ENCODE peak calls at places on chromosomes 5 and 9, in eight cellular contexts. P, F, V, K, E, Z, B and Q are unnamed samples. For H3K9me3 and H3K4me1, the result is how much of the 10 kb centered on the place peaks cover.

GRCh38 chr5:96315431-96315830 is 117.6 kb downstream of the PCSK1 start:
- DNase-seq in F (no peak), K (no peak), V (no peak), Z (no peak), B (no peak), E (no peak), P (no peak), Q (no peak)

GRCh38 chr5:55234171-55234700 is 828 bp upstream of the CCNO start:
- DNase-seq in P (peak), Z (no peak), E (no peak), B (no peak), F (peak), V (peak), K (peak), Q (peak)

GRCh38 chr5:34820593-34820992 is 18.4 kb upstream of the TTC23L start:
- DNase-seq in V (no peak), P (no peak), Z (no peak), E (no peak), F (no peak), K (no peak), B (no peak), Q (no peak)

GRCh38 chr9:105832311-105832710 is 138.0 kb downstream of the TMEM38B start:
- DNase-seq in E (no peak), B (no peak), V (no peak), P (no peak), K (no peak), F (peak), Z (no peak), Q (no peak)

GRCh38 chr5:180130291-180130869 is 58.8 kb upstream of the RNF130 start:
- DNase-seq in P (no peak), K (no peak), Z (no peak), V (peak), F (no peak), E (no peak), B (peak), Q (no peak)

GRCh38 chr5:169020102-169020501 is 280.8 kb downstream of the SLIT3 start:
- DNase-seq in K (no peak), E (no peak), V (peak), F (no peak), B (no peak), Z (no peak), P (no peak), Q (no peak)

GRCh38 chr9:16105576-16105975 is 552.7 kb downstream of the CCDC171 start:
- DNase-seq in V (no peak), Z (no peak), E (no peak), B (no peak), K (no peak), F (peak), P (no peak), Q (no peak)

GRCh38 chr9:134626576-134627416 is 14.8 kb upstream of the COL5A1 start:
- DNase-seq in Z (no peak), V (no peak), P (no peak), E (no peak), B (peak), K (no peak), F (peak), Q (peak)

GRCh38 chr5:170623576-170624181 is 119.9 kb downstream of the KCNIP1 start:
- DNase-seq in F (peak), B (peak), E (no peak), Z (no peak), K (peak), V (peak), P (no peak), Q (peak)

GRCh38 chr5:5826911-5827310 is 404.4 kb downstream of the ICE1 start:
- DNase-seq in P (no peak), E (no peak), F (no peak), Z (no peak), B (no peak), K (no peak), V (no peak), Q (no peak)

GRCh38 chr5:79932510-79933504 is 58.3 kb downstream of the MTX3 start:
- DNase-seq in P (no peak), K (no peak), B (peak), F (no peak), E (no peak), Z (no peak), V (no peak), Q (peak)

GRCh38 chr5:142671801-142672200 is 14.1 kb downstream of the FGF1 start:
- DNase-seq in Z (no peak), B (no peak), K (no peak), F (peak), E (no peak), V (no peak), P (no peak), Q (no peak)

GRCh38 chr5:10319202-10319851 is 11.6 kb upstream of the CMBL start:
- DNase-seq in Z (no peak), E (no peak), P (no peak), V (no peak), F (peak), B (no peak), K (no peak), Q (no peak)

GRCh38 chr5:126219616-126220015 is 203.6 kb upstream of the GRAMD2B start:
- DNase-seq in F (no peak), K (no peak), V (no peak), Z (no peak), B (no peak), P (no peak), E (no peak), Q (no peak)

GRCh38 chr5:97547999-97548797 is 365.2 kb upstream of the RIOK2 start:
- DNase-seq in P (no peak), Z (no peak), F (no peak), B (no peak), K (peak), E (no peak), V (no peak), Q (no peak)

GRCh38 chr9:69252436-69252835 is 72.6 kb upstream of the ENTREP1 start:
- DNase-seq in B (no peak), Z (no peak), P (no peak), K (no peak), E (no peak), F (no peak), V (no peak), Q (no peak)

GRCh38 chr5:178377583-178378270 is 145.1 kb upstream of the PHYKPL start:
- DNase-seq in V (no peak), K (no peak), P (no peak), B (peak), F (no peak), Z (no peak), E (no peak), Q (no peak)

GRCh38 chr5:1543398-1544293 is 19.9 kb upstream of the LPCAT1 start:
- DNase-seq in F (no peak), E (no peak), P (no peak), K (no peak), V (peak), Z (no peak), B (peak), Q (peak)

GRCh38 chr5:33317271-33317670 is 123.5 kb upstream of the TARS1 start:
- DNase-seq in E (no peak), B (no peak), P (no peak), F (peak), V (no peak), Z (no peak), K (no peak), Q (no peak)

GRCh38 chr9:130138791-130139190 is 33.4 kb upstream of the NCS1 start:
- DNase-seq in Z (no peak), V (peak), K (peak), F (peak), E (no peak), B (no peak), P (peak), Q (peak)

GRCh38 chr5:140344683-140345423 is 1.6 kb downstream of the HBEGF start:
- DNase-seq in E (no peak), B (peak), K (no peak), P (peak), V (no peak), Z (no peak), F (peak), Q (no peak)

GRCh38 chr5:150860422-150860821 is 14.1 kb downstream of the IRGM start:
- DNase-seq in Z (no peak), V (no peak), K (no peak), F (no peak), P (no peak), B (no peak), E (no peak), Q (no peak)

GRCh38 chr9:123834218-123834906 is 95.6 kb downstream of the DENND1A start:
- DNase-seq in V (no peak), E (peak), K (no peak), P (no peak), Z (no peak), B (no peak), F (peak), Q (no peak)

GRCh38 chr5:155101697-155102096 is 88.1 kb downstream of the KIF4B start:
- DNase-seq in P (no peak), Z (no peak), B (no peak), E (no peak), K (no peak), V (no peak), F (no peak), Q (no peak)

GRCh38 chr9:110446171-110446570 is 108.5 kb upstream of the TXNDC8 start:
- DNase-seq in B (no peak), P (no peak), F (peak), E (no peak), V (no peak), Z (no peak), K (peak), Q (no peak)

GRCh38 chr9:107142896-107143603 is 140.0 kb upstream of the RAD23B start:
- DNase-seq in F (no peak), B (no peak), V (no peak), K (no peak), E (no peak), P (peak), Z (no peak), Q (no peak)

GRCh38 chr9:116058421-116058820 is 95.2 kb upstream of the PAPPA start:
- DNase-seq in V (no peak), F (no peak), E (no peak), Z (no peak), P (no peak), K (no peak), B (no peak), Q (no peak)

GRCh38 chr5:156991714-156992113 is 28.7 kb upstream of the TIMD4 start:
- DNase-seq in Z (no peak), V (no peak), B (no peak), K (no peak), P (no peak), F (no peak), E (no peak), Q (no peak)

GRCh38 chr5:105836263-105836662 is 1834.5 kb downstream of the EFNA5 start:
- DNase-seq in V (no peak), Z (no peak), F (peak), E (no peak), P (no peak), K (no peak), B (no peak), Q (no peak)

GRCh38 chr5:108003178-108003577 is 332.4 kb upstream of the EFNA5 start:
- DNase-seq in F (peak), V (no peak), E (no peak), Z (no peak), P (no peak), K (peak), B (no peak), Q (no peak)

GRCh38 chr5:174410716-174411512 is 313.5 kb upstream of the MSX2 start:
- DNase-seq in B (no peak), P (no peak), F (peak), Z (no peak), E (no peak), K (no peak), V (no peak), Q (no peak)

GRCh38 chr5:88391116-88391515 is 122.5 kb upstream of the TMEM161B start:
- DNase-seq in E (no peak), V (no peak), P (no peak), F (no peak), K (no peak), Z (no peak), B (no peak), Q (no peak)

GRCh38 chr5:137344723-137345322 is 154.3 kb downstream of the SPOCK1 start:
- DNase-seq in E (peak), Z (no peak), F (peak), K (peak), P (peak), B (no peak), V (peak), Q (no peak)

DNA sequence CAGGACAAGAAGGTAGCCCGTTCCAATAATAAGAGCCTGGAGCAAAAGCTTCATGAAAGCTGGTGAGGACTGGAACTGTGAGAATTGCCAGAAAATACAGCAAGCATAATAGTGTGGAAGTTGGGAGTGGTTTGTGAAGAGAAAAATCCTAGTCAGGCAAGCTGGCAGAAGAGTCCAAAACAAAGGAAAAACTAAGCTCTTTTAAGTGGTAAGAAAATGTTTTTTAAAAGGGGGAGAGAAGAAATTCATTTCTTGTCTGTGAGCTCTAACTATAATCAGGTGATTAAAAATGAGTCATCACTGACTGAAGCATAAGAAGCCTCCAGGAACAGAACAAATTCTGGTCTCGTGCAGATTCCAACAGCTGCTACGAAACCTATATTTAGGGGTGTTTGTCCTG is 102.6 kb downstream of the CAAP1 start:
- DNase-seq in V (no peak), F (peak), P (no peak), K (no peak), E (no peak), B (no peak), Z (no peak), Q (no peak)
- H3K9me3 ChIP-seq in V (under half), F (under half), P (under half), K (under half), E (under half), B (under half), Z (under half), Q (under half)

DNA sequence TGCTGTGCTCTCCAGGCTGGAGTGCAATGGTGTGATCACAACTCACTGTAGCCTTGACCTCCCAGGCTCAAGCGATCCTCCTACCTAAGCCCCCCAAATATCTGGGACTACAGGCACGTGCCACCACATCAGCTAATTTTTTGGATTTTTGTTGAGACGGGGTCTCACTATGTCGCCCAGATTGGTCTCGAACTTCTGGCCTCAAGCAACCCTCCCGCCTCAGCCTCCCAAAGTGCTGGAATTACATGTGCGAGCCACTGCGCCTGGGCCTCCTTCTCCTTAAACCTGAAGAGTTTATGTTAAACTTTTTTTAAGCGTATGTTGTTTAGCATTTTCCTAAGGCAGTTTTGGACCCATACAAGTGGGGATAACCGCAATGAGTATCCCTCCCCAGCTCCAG is 30.8 kb upstream of the SUSD3 start:
- DNase-seq in V (no peak), Z (no peak), K (no peak), P (no peak), F (no peak), B (no peak), E (no peak), Q (no peak)
- H3K4me3 ChIP-seq in V (no peak), Z (no peak), K (peak), P (no peak), F (no peak), B (no peak), E (no peak), Q (no peak)

DNA sequence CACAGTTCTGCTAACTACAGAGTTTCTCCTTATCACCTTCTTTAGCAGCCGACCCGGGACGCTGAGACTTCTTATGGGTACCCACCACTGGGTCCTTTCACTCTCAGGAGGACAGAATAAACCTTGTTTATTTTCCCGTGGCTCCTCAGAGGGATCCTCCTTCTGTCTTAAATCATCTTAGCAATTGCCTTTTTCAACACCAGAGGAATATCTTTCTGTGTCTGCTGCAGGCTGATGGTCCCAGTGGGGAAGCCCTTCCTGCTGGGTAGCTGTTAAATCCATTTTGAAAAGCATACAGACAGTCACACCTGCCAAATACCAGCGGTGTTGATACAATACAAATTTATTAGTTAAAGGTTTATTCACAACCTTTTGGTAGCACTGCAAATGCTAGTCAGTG is 222.8 kb downstream of the AOPEP start:
- DNase-seq in B (no peak), F (no peak), K (no peak), Z (no peak), E (no peak), P (no peak), V (no peak), Q (no peak)
- H3K4me1 ChIP-seq in B (under half), F (under half), K (under half), Z (half or more), E (under half), P (under half), V (under half), Q (under half)

DNA sequence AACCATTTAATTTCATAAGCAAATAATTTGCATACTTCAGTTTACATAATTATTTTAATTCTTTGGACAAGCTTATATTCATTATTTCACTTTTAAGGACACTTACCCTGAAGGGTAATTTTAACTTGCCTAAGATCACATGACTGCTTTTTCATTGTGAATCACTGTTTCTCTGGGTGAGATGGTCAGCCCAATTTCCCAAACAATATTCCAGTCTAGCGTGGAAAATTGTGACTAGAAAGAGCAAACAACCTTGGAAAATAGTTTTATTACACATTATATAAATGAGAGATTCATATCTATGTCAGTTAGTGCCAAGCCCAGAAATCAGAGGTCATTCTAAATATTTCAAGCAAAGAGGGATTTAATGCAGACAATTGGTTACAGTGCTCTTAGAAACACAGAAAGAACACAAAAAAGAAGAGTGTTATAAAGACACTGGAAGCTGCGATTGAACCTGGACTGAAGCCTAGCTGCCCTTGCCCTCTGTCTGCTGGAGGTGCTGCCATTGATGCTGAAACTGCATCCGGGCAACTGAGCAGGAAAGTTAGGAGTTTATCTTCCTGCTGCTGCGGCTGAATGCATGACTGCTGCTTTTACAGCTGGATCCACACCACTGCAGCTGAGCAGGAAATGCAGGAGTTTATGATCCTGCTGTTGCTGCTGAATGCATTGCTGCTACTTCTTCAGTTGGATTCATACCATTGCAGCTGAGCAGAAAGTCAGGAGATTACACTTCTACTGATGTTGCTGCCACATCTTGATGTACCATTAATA is 21.6 kb upstream of the JAKMIP2 start:
- DNase-seq in F (no peak), Z (no peak), P (peak), E (no peak), K (no peak), V (no peak), B (no peak), Q (no peak)
- H3K9me3 ChIP-seq in F (under half), Z (under half), P (under half), E (under half), K (under half), V (under half), B (under half), Q (under half)